ENCODE peak calls at places on chromosomes 5 and 9, in eight cellular contexts. Q is colonic mucosa, I is lung, S is A549, Y is heart right ventricle, U is tibial artery, T is osteoblast, L is tibial nerve. C is an unnamed sample.

GRCh38 chr5:35009059-35009458 is 38.7 kb downstream of the AGXT2 start:
- DNase-seq in Q (no peak), I (no peak), S (no peak), Y (no peak), U (no peak), T (no peak), L (no peak), C (no peak)

GRCh38 chr5:17222679-17223078 is 5.2 kb downstream of the BASP1 start:
- DNase-seq in Q (no peak), I (no peak), S (no peak), Y (no peak), U (no peak), T (no peak), L (no peak), C (no peak)

GRCh38 chr5:164203581-164204225 is 698.3 kb downstream of the MAT2B start:
- DNase-seq in Q (no peak), I (no peak), S (no peak), Y (no peak), U (no peak), T (no peak), L (no peak), C (no peak)

GRCh38 chr5:146560205-146560812 is 44.3 kb upstream of the GPR151 start:
- DNase-seq in Q (no peak), I (no peak), S (no peak), Y (no peak), U (no peak), T (peak; percentile 37), L (no peak), C (no peak)

GRCh38 chr9:129241725-129242124 is 63.7 kb upstream of the IER5L start:
- DNase-seq in Q (no peak), I (no peak), S (no peak), Y (no peak), U (no peak), T (no peak), L (no peak), C (no peak)

GRCh38 chr5:10489810-10490426 is 48.2 kb downstream of the ROPN1L start:
- DNase-seq in Q (no peak), I (no peak), S (no peak), Y (no peak), U (no peak), T (peak; percentile 91), L (no peak), C (no peak)

GRCh38 chr5:68027519-68027918 is 188.0 kb upstream of the PIK3R1 start:
- DNase-seq in Q (no peak), I (no peak), S (no peak), Y (no peak), U (no peak), T (peak; percentile 76), L (no peak), C (no peak)

GRCh38 chr9:38408719-38409118 is 15.5 kb downstream of the IGFBPL1 start:
- DNase-seq in Q (no peak), I (no peak), S (no peak), Y (no peak), U (no peak), T (no peak), L (no peak), C (no peak)

GRCh38 chr5:91212336-91213092 is 170.6 kb downstream of the ARRDC3 start:
- DNase-seq in Q (peak; percentile 58), I (no peak), S (no peak), Y (no peak), U (no peak), T (peak; percentile 74), L (peak; percentile 43), C (no peak)

GRCh38 chr5:73374520-73375235 is 73.9 kb downstream of the FOXD1 start:
- DNase-seq in Q (no peak), I (no peak), S (no peak), Y (no peak), U (no peak), T (peak; percentile 79), L (no peak), C (no peak)

GRCh38 chr5:108747111-108748009 is at the start of gene FER:
- DNase-seq in Q (no peak), I (peak; percentile 45), S (peak; percentile 48), Y (no peak), U (no peak), T (peak; percentile 68), L (peak; percentile 36), C (no peak)

GRCh38 chr5:154755361-154756202 is at the start of gene LARP1:
- DNase-seq in Q (peak; percentile 40), I (peak; percentile 35), S (no peak), Y (peak; percentile 62), U (peak; percentile 78), T (peak; percentile 87), L (no peak), C (peak; percentile 58)

GRCh38 chr5:1060535-1060981 is 51.3 kb downstream of the SLC12A7 start:
- DNase-seq in Q (no peak), I (no peak), S (no peak), Y (peak; percentile 9), U (no peak), T (peak; percentile 79), L (no peak), C (no peak)

GRCh38 chr5:133520062-133520461 is 92.3 kb downstream of the FSTL4 start:
- DNase-seq in Q (no peak), I (no peak), S (no peak), Y (no peak), U (no peak), T (no peak), L (no peak), C (no peak)

GRCh38 chr5:172573115-172573882 is 67.8 kb upstream of the NEURL1B start:
- DNase-seq in Q (no peak), I (no peak), S (no peak), Y (no peak), U (no peak), T (no peak), L (no peak), C (no peak)

DNA sequence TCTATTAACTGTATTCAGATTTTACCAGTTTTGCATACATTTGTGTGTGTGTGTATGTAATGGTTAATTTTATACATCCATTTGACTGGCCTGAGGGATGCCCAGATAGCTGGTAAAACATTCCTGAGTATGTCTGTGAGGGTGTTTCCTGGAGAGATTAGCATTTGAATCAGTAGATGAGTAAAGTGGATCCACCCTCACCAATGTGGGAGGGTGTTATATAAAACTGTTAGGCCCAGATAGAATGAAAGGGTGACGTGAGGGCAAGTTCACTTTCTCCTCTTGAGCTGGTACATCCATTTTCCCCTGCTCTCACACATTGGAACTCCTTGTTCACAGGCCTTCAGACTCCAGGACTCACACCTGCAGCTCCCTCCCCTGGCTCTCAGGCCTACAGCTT is 88.7 kb downstream of the EMB start:
- DNase-seq in Q (no peak), I (no peak), S (no peak), Y (no peak), U (no peak), T (no peak), L (no peak), C (no peak)
- H3K4me3 ChIP-seq in Q (no peak overlapping the region), I (no peak overlapping the region), S (no peak overlapping the region), Y (no peak overlapping the region), U (no peak overlapping the region), T (no peak overlapping the region), L (no peak overlapping the region), C (no peak overlapping the region)

GRCh38 chr5:79205965-79206364 is 30.0 kb upstream of the JMY start:
- DNase-seq in Q (no peak), I (no peak), S (no peak), Y (no peak), U (no peak), T (no peak), L (no peak), C (no peak)

GRCh38 chr5:79202076-79202475 is 33.9 kb upstream of the JMY start:
- DNase-seq in Q (no peak), I (no peak), S (peak; percentile 29), Y (no peak), U (no peak), T (peak; percentile 82), L (no peak), C (no peak)

GRCh38 chr5:79206541-79206940 is 29.4 kb upstream of the JMY start:
- DNase-seq in Q (no peak), I (no peak), S (no peak), Y (no peak), U (no peak), T (no peak), L (no peak), C (no peak)

GRCh38 chr5:79201206-79201605 is 34.7 kb upstream of the JMY start:
- DNase-seq in Q (no peak), I (no peak), S (no peak), Y (no peak), U (no peak), T (peak; percentile 58), L (no peak), C (no peak)

DNA sequence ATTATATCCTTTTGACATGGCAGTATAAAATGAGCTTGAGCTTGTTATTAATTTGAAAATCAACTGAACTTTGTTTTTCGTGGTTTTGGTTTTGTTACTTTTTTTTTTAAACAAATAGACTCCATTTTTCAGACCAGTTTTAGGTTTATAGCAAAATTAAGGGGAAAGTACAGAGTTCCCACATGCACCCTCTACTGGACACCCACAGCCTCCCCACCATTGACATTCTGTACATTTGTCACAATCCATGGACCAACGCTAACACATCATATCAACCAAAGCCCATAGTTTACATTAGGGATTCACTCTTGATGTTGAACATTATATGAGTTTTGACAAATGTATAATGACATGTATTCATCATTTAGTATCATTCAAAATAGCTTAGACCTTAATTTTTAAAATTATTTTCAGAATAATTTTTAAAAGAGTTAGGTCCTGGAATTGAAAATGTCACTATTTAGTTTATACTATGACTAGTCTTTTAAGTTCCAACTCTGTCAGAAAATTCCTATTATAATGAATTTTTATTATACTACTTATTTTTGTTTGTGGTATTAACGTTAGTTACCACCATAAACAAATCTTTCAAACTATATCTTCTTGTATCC is 35.3 kb upstream of the JMY start:
- DNase-seq in Q (no peak), I (no peak), S (peak; percentile 56), Y (no peak), U (no peak), T (peak; percentile 65), L (no peak), C (no peak)
- TF ChIP-seq CTCF in Q (peak; percentile 21), I (no peak), S (peak; percentile 55), Y (peak; percentile 48), U (no peak), T (peak; percentile 63), L (no peak), C (no peak)

GRCh38 chr5:39800202-39800601 is 375.4 kb upstream of the DAB2 start:
- DNase-seq in Q (no peak), I (no peak), S (no peak), Y (no peak), U (no peak), T (no peak), L (no peak), C (no peak)

DNA sequence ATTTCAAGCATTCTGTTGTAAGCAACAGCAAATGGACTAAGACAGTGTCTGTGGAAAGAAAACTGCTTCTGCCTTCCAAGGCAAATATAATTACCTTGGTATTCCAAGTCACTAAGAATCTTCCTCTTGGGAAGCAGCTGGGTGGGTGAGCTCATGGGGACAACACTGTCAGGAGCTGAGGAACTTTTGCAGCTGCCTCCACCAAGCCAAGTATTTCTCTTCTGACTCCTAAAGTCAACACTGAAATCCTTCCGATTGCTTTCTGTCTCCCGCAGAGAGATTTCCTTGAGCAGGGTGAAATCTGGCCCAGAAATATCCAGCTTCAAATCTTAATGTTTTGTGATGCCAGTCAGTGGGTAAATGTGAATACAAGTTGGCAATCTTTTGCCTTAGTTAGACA is 369.7 kb upstream of the DAB2 start:
- DNase-seq in Q (no peak), I (no peak), S (no peak), Y (no peak), U (no peak), T (peak; percentile 89), L (no peak), C (no peak)
- H3K27ac ChIP-seq in Q (no peak overlapping the region), I (no peak overlapping the region), S (no peak overlapping the region), Y (no peak overlapping the region), U (peak overlapping the region; percentile 37), T (peak overlapping the region; percentile 15), L (no peak overlapping the region), C (no peak overlapping the region)

GRCh38 chr9:35606726-35607125 is 1.7 kb downstream of the TESK1 start:
- DNase-seq in Q (no peak), I (no peak), S (no peak), Y (no peak), U (no peak), T (no peak), L (no peak), C (no peak)
- H3K4me3 ChIP-seq in Q (no peak overlapping the region), I (no peak overlapping the region), S (peak overlapping the region; percentile 80), Y (no peak overlapping the region), U (peak overlapping the region; percentile 94), T (no peak overlapping the region), L (peak overlapping the region; percentile 82), C (peak overlapping the region; percentile 86)

C was measured in dorsolateral prefrontal cortex.